ENCODE peak calls at places on chromosome 6, in nine cellular contexts. B is type B pancreatic cell; N is amniotic stem cell; O is central memory CD4-positive, alpha-beta T cell; W is stimulated activated CD8-positive, alpha-beta memory T cell treated with anti-CD3 and anti-CD28 coated beads, Interleukin-2, amount 100 ng/mL, for 1 hour; P is head of caudate nucleus; V is stimulated activated naive CD8-positive, alpha-beta T cell treated with anti-CD3 and anti-CD28 coated beads, Interleukin-15, Interleukin-2, amounts not matched to agents 100 U/mL and 50 U/mL, for 24 hours; K is A172; F is astrocyte of the cerebellum. U is an unnamed sample.

GRCh38 chr6:78781001-78781400 is 86.3 kb upstream of the IRAK1BP1 start:
- DNase-seq in B (no peak), O (no peak), N (no peak), V (no peak), K (peak), W (no peak), F (no peak), P (no peak), U (no peak)

GRCh38 chr6:99270030-99270429 is 79.4 kb downstream of the FAXC start:
- DNase-seq in F (no peak), N (no peak), P (no peak), V (no peak), W (no peak), K (no peak), B (no peak), O (no peak), U (no peak)

GRCh38 chr6:150886155-150886554 is 20.7 kb downstream of the MTHFD1L start:
- DNase-seq in P (no peak), W (no peak), B (no peak), K (no peak), F (no peak), N (no peak), V (no peak), O (no peak), U (no peak)

GRCh38 chr6:166860392-166860791 is 96.0 kb downstream of the RNASET2 start:
- DNase-seq in N (no peak), W (no peak), P (no peak), K (no peak), F (no peak), B (no peak), V (no peak), O (no peak), U (no peak)

GRCh38 chr6:108874470-108875160 is 26.4 kb downstream of the ARMC2 start:
- DNase-seq in B (no peak), O (no peak), P (no peak), N (peak), W (no peak), K (no peak), V (peak), F (no peak), U (peak)

GRCh38 chr6:135182120-135182992 is 1.2 kb downstream of the MYB start:
- DNase-seq in K (no peak), F (no peak), B (no peak), O (peak), P (peak), V (peak), W (no peak), N (no peak), U (no peak)

GRCh38 chr6:130945401-130945919 is 117.6 kb downstream of the EPB41L2 start:
- DNase-seq in F (no peak), P (no peak), K (no peak), V (no peak), B (no peak), O (no peak), W (no peak), N (no peak), U (no peak)

GRCh38 chr6:101391772-101392560 is 1.5 kb upstream of the GRIK2 start:
- DNase-seq in N (no peak), W (no peak), K (peak), V (no peak), O (no peak), B (no peak), F (no peak), P (no peak), U (no peak)

GRCh38 chr6:15427360-15428070 is 181.6 kb downstream of the JARID2 start:
- DNase-seq in O (no peak), N (no peak), B (no peak), P (no peak), K (no peak), F (no peak), V (no peak), W (no peak), U (no peak)

GRCh38 chr6:61809004-61809595 is 476.9 kb downstream of the KHDRBS2 start:
- DNase-seq in O (no peak), N (no peak), B (no peak), W (no peak), V (no peak), P (no peak), K (peak), F (no peak), U (no peak)

GRCh38 chr6:166514196-166514595 is 72.3 kb downstream of the RAMACL start:
- DNase-seq in N (no peak), K (peak), B (no peak), P (no peak), W (no peak), F (no peak), V (no peak), O (no peak), U (no peak)

U was measured in AG09309.